ENCODE peak calls at places on chromosomes 2 and 18, in seven cellular contexts. N, I, A, T, W, B and E are unnamed samples.

GRCh38 chr2:233209978-233210680 is 41.3 kb upstream of the ATG16L1 start:
- DNase-seq in N (no peak), I (no peak), A (peak), T (no peak), W (peak), B (no peak), E (no peak)

GRCh38 chr2:22673501-22673900 is 711.5 kb upstream of the KLHL29 start:
- DNase-seq in N (no peak), I (no peak), A (no peak), T (no peak), W (no peak), B (no peak), E (no peak)

GRCh38 chr2:205768341-205768740 is 86.0 kb downstream of the NRP2 start:
- DNase-seq in N (no peak), I (no peak), A (no peak), T (peak), W (no peak), B (no peak), E (no peak)

GRCh38 chr2:230924470-230925341 is at the start of gene GPR55:
- DNase-seq in N (no peak), I (peak), A (no peak), T (no peak), W (no peak), B (peak), E (peak)

GRCh38 chr2:171404258-171404657 is 29.5 kb downstream of the METTL8 start:
- DNase-seq in N (peak), I (no peak), A (peak), T (no peak), W (peak), B (no peak), E (no peak)

GRCh38 chr2:65062843-65063242 is 6.6 kb downstream of the CEP68 start:
- DNase-seq in N (no peak), I (no peak), A (no peak), T (no peak), W (no peak), B (no peak), E (no peak)

GRCh38 chr2:64263315-64263714 is 119.1 kb upstream of the PELI1 start:
- DNase-seq in N (peak), I (no peak), A (peak), T (no peak), W (peak), B (no peak), E (no peak)

GRCh38 chr2:16247371-16248177 is 307.2 kb downstream of the MYCN start:
- DNase-seq in N (no peak), I (no peak), A (no peak), T (no peak), W (no peak), B (no peak), E (no peak)

GRCh38 chr2:240968731-240969624 is 29.4 kb upstream of the SNED1 start:
- DNase-seq in N (no peak), I (no peak), A (no peak), T (peak), W (no peak), B (no peak), E (no peak)

GRCh38 chr2:212968284-212969081 is 182.9 kb downstream of the IKZF2 start:
- DNase-seq in N (no peak), I (no peak), A (peak), T (no peak), W (peak), B (no peak), E (no peak)

GRCh38 chr2:150485114-150485870 is 2.2 kb downstream of the RND3 start:
- DNase-seq in N (no peak), I (no peak), A (peak), T (peak), W (peak), B (no peak), E (no peak)

GRCh38 chr2:73185965-73186364 is 16.4 kb upstream of the NOTO start:
- DNase-seq in N (no peak), I (no peak), A (no peak), T (no peak), W (no peak), B (no peak), E (no peak)

GRCh38 chr2:219803294-219803693 is 175.9 kb downstream of the SLC4A3 start:
- DNase-seq in N (peak), I (no peak), A (peak), T (no peak), W (peak), B (no peak), E (no peak)

GRCh38 chr2:215428060-215428910 is 7.6 kb downstream of the FN1 start:
- DNase-seq in N (no peak), I (no peak), A (peak), T (no peak), W (no peak), B (no peak), E (no peak)

GRCh38 chr2:125935559-125935958 is 720.4 kb upstream of the GYPC start:
- DNase-seq in N (no peak), I (no peak), A (no peak), T (no peak), W (no peak), B (no peak), E (no peak)

GRCh38 chr2:156087875-156088274 is 244.6 kb downstream of the NR4A2 start:
- DNase-seq in N (peak), I (no peak), A (peak), T (no peak), W (peak), B (no peak), E (no peak)

GRCh38 chr2:99597616-99598015 is 107.8 kb upstream of the REV1 start:
- DNase-seq in N (no peak), I (no peak), A (no peak), T (no peak), W (peak), B (no peak), E (no peak)

GRCh38 chr2:149562304-149562703 is 25.3 kb downstream of the MMADHC start:
- DNase-seq in N (no peak), I (no peak), A (peak), T (no peak), W (peak), B (no peak), E (no peak)

GRCh38 chr2:39660612-39661196 is 5.0 kb upstream of the TMEM178A start:
- DNase-seq in N (no peak), I (no peak), A (peak), T (no peak), W (no peak), B (no peak), E (no peak)

GRCh38 chr2:28469304-28469703 is 26.6 kb upstream of the PLB1 start:
- DNase-seq in N (no peak), I (no peak), A (peak), T (no peak), W (no peak), B (no peak), E (no peak)

GRCh38 chr18:54877076-54877475 is 48.8 kb downstream of the RAB27B start:
- DNase-seq in N (no peak), I (no peak), A (peak), T (no peak), W (peak), B (no peak), E (no peak)

GRCh38 chr2:23563673-23564617 is 179.0 kb downstream of the KLHL29 start:
- DNase-seq in N (no peak), I (no peak), A (peak), T (peak), W (no peak), B (no peak), E (no peak)

GRCh38 chr2:104734937-104735586 is 118.9 kb upstream of the POU3F3 start:
- DNase-seq in N (no peak), I (no peak), A (peak), T (no peak), W (peak), B (peak), E (peak)